ENCODE peak calls at places on chromosomes 3 and 15, in six cellular contexts. C is osteocyte; E is CD8-positive, alpha-beta T cell; M is uterus; O is neural crest cell; Q is GM23338. B is an unnamed sample.

GRCh38 chr3:124168271-124168670 is 176.3 kb upstream of the ROPN1 start:
- DNase-seq in E (no peak), C (no peak), Q (no peak), O (no peak), M (no peak), B (no peak)

GRCh38 chr3:84194032-84194431 is 764.8 kb upstream of the CADM2 start:
- DNase-seq in O (no peak), M (no peak), C (no peak), Q (no peak), E (no peak), B (no peak)

GRCh38 chr3:180947761-180948390 is 35.4 kb downstream of the FXR1 start:
- DNase-seq in Q (no peak), O (no peak), E (no peak), M (no peak), C (no peak), B (no peak)

GRCh38 chr15:39394534-39394933 is 186.3 kb upstream of the THBS1 start:
- DNase-seq in C (no peak), O (no peak), Q (no peak), E (no peak), M (no peak), B (no peak)

GRCh38 chr15:68313501-68314390 is 36.2 kb downstream of the FEM1B start:
- DNase-seq in C (peak; percentile 78), Q (no peak), E (no peak), M (peak; percentile 19), O (no peak), B (peak; percentile 43)

GRCh38 chr3:36933540-36934296 is 11.1 kb downstream of the TRANK1 start:
- DNase-seq in M (no peak), Q (no peak), C (no peak), E (no peak), O (no peak), B (no peak)

GRCh38 chr3:104564045-104564643 is 802.6 kb upstream of the ALCAM start:
- DNase-seq in Q (peak; percentile 84), E (peak; percentile 58), M (peak; percentile 21), C (no peak), O (peak; percentile 31), B (no peak)

GRCh38 chr3:66693461-66693912 is 192.7 kb upstream of the LRIG1 start:
- DNase-seq in Q (no peak), M (peak; percentile 29), E (no peak), O (no peak), C (no peak), B (no peak)

GRCh38 chr3:128483657-128484403 is 9.2 kb downstream of the GATA2 start:
- DNase-seq in E (no peak), M (peak; percentile 37), Q (peak; percentile 66), C (no peak), O (no peak), B (no peak)

GRCh38 chr15:83854314-83854713 is 200.4 kb downstream of the ADAMTSL3 start:
- DNase-seq in C (no peak), O (no peak), Q (no peak), M (no peak), E (no peak), B (no peak)

GRCh38 chr3:183267140-183267539 is 14.1 kb downstream of the B3GNT5 start:
- DNase-seq in Q (no peak), C (no peak), E (no peak), O (no peak), M (no peak), B (no peak)

GRCh38 chr3:70090322-70090913 is 90.9 kb downstream of the SAMMSON start:
- DNase-seq in O (no peak), Q (peak; percentile 61), M (no peak), E (no peak), C (no peak), B (no peak)

GRCh38 chr15:22831473-22831872 is 7.0 kb upstream of the NIPA2 start:
- DNase-seq in O (no peak), C (no peak), Q (no peak), M (no peak), E (no peak), B (no peak)

GRCh38 chr3:127073931-127074820 is 91.3 kb downstream of the PLXNA1 start:
- DNase-seq in Q (no peak), O (no peak), C (no peak), E (no peak), M (no peak), B (peak; percentile 20)

GRCh38 chr15:65059931-65060596 is 7.7 kb downstream of the RASL12 start:
- DNase-seq in O (no peak), Q (no peak), C (no peak), M (no peak), E (no peak), B (no peak)

GRCh38 chr3:153043729-153044314 is 118.2 kb upstream of the RAP2B start:
- DNase-seq in O (no peak), M (no peak), C (no peak), Q (no peak), E (no peak), B (no peak)

GRCh38 chr15:38028869-38029268 is 94.4 kb downstream of the TMCO5A start:
- DNase-seq in E (no peak), Q (no peak), C (no peak), O (no peak), M (no peak), B (no peak)

GRCh38 chr3:197308591-197308990 is 10.2 kb upstream of the DLG1 start:
- DNase-seq in C (no peak), M (no peak), E (no peak), Q (no peak), O (no peak), B (no peak)

GRCh38 chr3:169618894-169619792 is 44.4 kb downstream of the MECOM start:
- DNase-seq in O (no peak), Q (no peak), E (no peak), M (no peak), C (no peak), B (no peak)

GRCh38 chr3:70757658-70758057 is 445.2 kb upstream of the MDFIC2 start:
- DNase-seq in E (no peak), O (no peak), Q (no peak), C (no peak), M (no peak), B (no peak)

GRCh38 chr15:66006986-66007385 is 137.7 kb downstream of the RAB11A start:
- DNase-seq in M (no peak), Q (no peak), E (no peak), C (no peak), O (no peak), B (no peak)

GRCh38 chr15:66883322-66883911 is 181.4 kb downstream of the SMAD6 start:
- DNase-seq in Q (peak; percentile 77), O (no peak), C (peak; percentile 98), M (peak; percentile 94), E (no peak), B (no peak)

GRCh38 chr3:42014949-42015533 is 53.1 kb upstream of the ULK4 start:
- DNase-seq in E (no peak), C (no peak), O (no peak), M (peak; percentile 56), Q (peak; percentile 59), B (no peak)

GRCh38 chr3:122245513-122246174 is 62.2 kb downstream of the CASR start:
- DNase-seq in Q (no peak), C (no peak), E (no peak), M (no peak), O (no peak), B (no peak)

GRCh38 chr3:135239485-135239884 is 444.4 kb downstream of the EPHB1 start:
- DNase-seq in O (no peak), Q (no peak), M (no peak), E (no peak), C (peak; percentile 49), B (no peak)

GRCh38 chr3:143120716-143121239 is 1.2 kb downstream of the CHST2 start:
- DNase-seq in E (no peak), C (no peak), Q (peak; percentile 43), M (no peak), O (peak; percentile 23), B (no peak)

GRCh38 chr3:46269556-46269955 is 27.3 kb downstream of the CCR3 start:
- DNase-seq in M (no peak), C (no peak), E (no peak), Q (no peak), O (no peak), B (no peak)
- TF ChIP-seq CTCF in M (no peak), C (no peak), E (no peak), Q (no peak), O (no peak), B (no peak)

GRCh38 chr3:149167898-149168297 is 38.5 kb downstream of the HPS3 start:
- DNase-seq in Q (no peak), C (no peak), O (no peak), E (no peak), M (no peak), B (no peak)

GRCh38 chr3:149174901-149175300 is 45.5 kb downstream of the HPS3 start:
- DNase-seq in M (no peak), O (no peak), E (no peak), C (no peak), Q (no peak), B (no peak)

GRCh38 chr3:149170672-149171071 is 41.2 kb downstream of the HPS3 start:
- DNase-seq in E (no peak), C (no peak), Q (no peak), M (no peak), O (no peak), B (no peak)
- TF ChIP-seq CTCF in E (no peak), C (no peak), Q (no peak), M (no peak), O (no peak), B (no peak)

DNA sequence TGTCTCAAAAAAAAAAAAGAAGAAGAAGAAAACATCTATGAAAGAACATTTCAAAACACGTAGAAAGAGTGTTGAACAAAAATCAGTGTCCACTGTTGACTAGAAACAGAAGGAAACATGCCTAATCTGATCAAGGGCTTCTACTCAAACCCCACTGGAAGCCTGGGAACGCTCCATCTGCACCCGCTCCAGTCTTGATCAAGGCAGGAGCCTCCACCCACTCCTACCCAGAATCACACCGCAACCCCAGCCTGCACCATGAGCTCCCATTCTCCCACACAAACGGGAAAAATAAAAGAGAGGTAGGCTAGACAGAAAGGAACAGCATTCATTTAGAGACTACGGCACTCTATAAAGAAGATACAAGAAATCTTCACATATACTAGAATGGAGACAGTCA is 40.9 kb upstream of the OCA2 start:
- DNase-seq in C (no peak), M (no peak), Q (no peak), O (no peak), E (no peak), B (no peak)
- TF ChIP-seq CTCF in C (no peak), M (no peak), Q (no peak), O (no peak), E (no peak), B (no peak)

GRCh38 chr15:41279535-41280283 is 48.6 kb downstream of the CHP1 start:
- DNase-seq in C (no peak), M (no peak), Q (no peak), O (no peak), E (no peak), B (no peak)
- TF ChIP-seq CTCF in C (no peak), M (no peak), Q (no peak), O (no peak), E (no peak), B (no peak)

DNA sequence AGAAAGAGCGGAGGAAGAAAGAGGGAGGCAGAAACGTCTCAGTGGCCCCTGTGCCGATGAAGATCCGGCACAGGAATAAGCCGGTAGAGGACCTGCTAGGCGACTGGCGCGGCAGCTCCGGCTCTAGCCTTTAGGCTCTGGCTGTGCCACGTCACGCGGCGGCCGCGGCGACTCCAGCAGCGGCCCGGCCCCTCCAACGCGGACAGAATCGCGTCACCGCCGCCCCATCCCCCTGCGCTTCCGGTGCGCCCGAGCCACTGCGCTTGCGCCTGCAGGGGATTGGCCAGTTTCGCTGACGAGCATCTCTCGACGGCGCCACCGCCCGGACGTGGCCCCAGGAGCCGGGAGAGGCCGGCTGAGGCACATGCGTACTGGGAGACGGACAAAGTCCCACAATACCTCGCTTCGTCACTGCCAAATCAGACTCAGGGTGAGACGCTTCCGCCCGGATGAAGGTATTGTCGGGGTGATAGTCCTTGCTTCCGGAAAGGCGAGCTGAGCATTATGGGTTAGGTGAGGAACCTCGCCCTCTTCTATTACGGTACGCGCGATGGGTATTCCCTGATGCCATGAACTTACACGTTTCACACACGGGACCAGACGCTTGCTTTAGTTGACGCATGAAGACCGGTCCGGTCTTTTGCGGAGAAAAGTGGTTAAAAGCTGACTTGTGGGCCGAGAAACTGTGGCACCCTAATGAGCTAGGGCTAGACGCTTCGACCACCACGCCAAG is at the start of gene ARF4:
- DNase-seq in Q (peak; percentile 98), M (peak; percentile 99), O (peak; percentile 98), C (peak; percentile 100), E (peak; percentile 100), B (peak; percentile 100)
- TF ChIP-seq CTCF in Q (peak; percentile 34), M (peak; percentile 38), O (no peak), C (no peak), E (no peak), B (peak; percentile 28)